ENCODE peak calls at places on chromosomes 7 and 10, in ten cellular contexts. One of them, this sample, is unnamed.

GRCh38 chr10:120131183-120131582 is 238.7 kb downstream of the SEC23IP start:
- DNase-seq in WERI-Rb-1: no peak
- DNase-seq in adipocyte: peak
- DNase-seq in iPS DF 19.7: peak
- DNase-seq in neural crest cell: peak
- DNase-seq in transverse colon: no peak
- DNase-seq in SW480: peak
- DNase-seq in GDM1: no peak
- DNase-seq in fibroblast of pulmonary artery: peak
- DNase-seq in GM23248: peak
- DNase-seq in this sample: no peak

GRCh38 chr7:66198461-66198860 is 6.7 kb upstream of the TPST1 start:
- DNase-seq in WERI-Rb-1: no peak
- DNase-seq in adipocyte: no peak
- DNase-seq in iPS DF 19.7: no peak
- DNase-seq in neural crest cell: no peak
- DNase-seq in transverse colon: no peak
- DNase-seq in SW480: no peak
- DNase-seq in GDM1: no peak
- DNase-seq in fibroblast of pulmonary artery: no peak
- DNase-seq in GM23248: no peak
- DNase-seq in this sample: no peak

GRCh38 chr7:158076215-158076614 is 511.4 kb downstream of the PTPRN2 start:
- DNase-seq in WERI-Rb-1: no peak
- DNase-seq in adipocyte: no peak
- DNase-seq in iPS DF 19.7: no peak
- DNase-seq in neural crest cell: no peak
- DNase-seq in transverse colon: no peak
- DNase-seq in SW480: no peak
- DNase-seq in GDM1: no peak
- DNase-seq in fibroblast of pulmonary artery: no peak
- DNase-seq in GM23248: no peak
- DNase-seq in this sample: no peak

GRCh38 chr10:117004627-117005453 is at the start of gene SHTN1:
- DNase-seq in WERI-Rb-1: peak
- DNase-seq in adipocyte: peak
- DNase-seq in iPS DF 19.7: no peak
- DNase-seq in neural crest cell: peak
- DNase-seq in transverse colon: peak
- DNase-seq in SW480: peak
- DNase-seq in GDM1: no peak
- DNase-seq in fibroblast of pulmonary artery: peak
- DNase-seq in GM23248: peak
- DNase-seq in this sample: peak

GRCh38 chr10:79239275-79239779 is 107.9 kb upstream of the PPIF start:
- DNase-seq in WERI-Rb-1: no peak
- DNase-seq in adipocyte: peak
- DNase-seq in iPS DF 19.7: no peak
- DNase-seq in neural crest cell: peak
- DNase-seq in transverse colon: no peak
- DNase-seq in SW480: no peak
- DNase-seq in GDM1: no peak
- DNase-seq in fibroblast of pulmonary artery: no peak
- DNase-seq in GM23248: peak
- DNase-seq in this sample: no peak

GRCh38 chr10:122301055-122301810 is 30.1 kb downstream of the BTBD16 start:
- DNase-seq in WERI-Rb-1: no peak
- DNase-seq in adipocyte: peak
- DNase-seq in iPS DF 19.7: no peak
- DNase-seq in neural crest cell: no peak
- DNase-seq in transverse colon: no peak
- DNase-seq in SW480: peak
- DNase-seq in GDM1: no peak
- DNase-seq in fibroblast of pulmonary artery: peak
- DNase-seq in GM23248: peak
- DNase-seq in this sample: no peak

GRCh38 chr10:24303522-24304310 is 94.8 kb downstream of the KIAA1217 start:
- DNase-seq in WERI-Rb-1: no peak
- DNase-seq in adipocyte: no peak
- DNase-seq in iPS DF 19.7: no peak
- DNase-seq in neural crest cell: no peak
- DNase-seq in transverse colon: no peak
- DNase-seq in SW480: no peak
- DNase-seq in GDM1: no peak
- DNase-seq in fibroblast of pulmonary artery: no peak
- DNase-seq in GM23248: peak
- DNase-seq in this sample: no peak

GRCh38 chr7:121547341-121548092 is 151.4 kb upstream of the FAM3C start:
- DNase-seq in WERI-Rb-1: no peak
- DNase-seq in adipocyte: peak
- DNase-seq in iPS DF 19.7: no peak
- DNase-seq in neural crest cell: no peak
- DNase-seq in transverse colon: no peak
- DNase-seq in SW480: peak
- DNase-seq in GDM1: peak
- DNase-seq in fibroblast of pulmonary artery: peak
- DNase-seq in GM23248: peak
- DNase-seq in this sample: no peak

GRCh38 chr7:28840515-28841125 is 117.5 kb downstream of the TRIL start:
- DNase-seq in WERI-Rb-1: no peak
- DNase-seq in adipocyte: peak
- DNase-seq in iPS DF 19.7: no peak
- DNase-seq in neural crest cell: no peak
- DNase-seq in transverse colon: no peak
- DNase-seq in SW480: peak
- DNase-seq in GDM1: no peak
- DNase-seq in fibroblast of pulmonary artery: peak
- DNase-seq in GM23248: peak
- DNase-seq in this sample: no peak

GRCh38 chr10:51425431-51425830 is 274.0 kb downstream of the CSTF2T start:
- DNase-seq in WERI-Rb-1: no peak
- DNase-seq in adipocyte: peak
- DNase-seq in iPS DF 19.7: no peak
- DNase-seq in neural crest cell: no peak
- DNase-seq in transverse colon: no peak
- DNase-seq in SW480: no peak
- DNase-seq in GDM1: no peak
- DNase-seq in fibroblast of pulmonary artery: peak
- DNase-seq in GM23248: peak
- DNase-seq in this sample: no peak

GRCh38 chr10:122336332-122336731 is 38.2 kb upstream of the PLEKHA1 start:
- DNase-seq in WERI-Rb-1: no peak
- DNase-seq in adipocyte: no peak
- DNase-seq in iPS DF 19.7: no peak
- DNase-seq in neural crest cell: no peak
- DNase-seq in transverse colon: no peak
- DNase-seq in SW480: peak
- DNase-seq in GDM1: no peak
- DNase-seq in fibroblast of pulmonary artery: no peak
- DNase-seq in GM23248: no peak
- DNase-seq in this sample: no peak

GRCh38 chr7:10973942-10974716 is 457 bp downstream of the PHF14 start:
- DNase-seq in WERI-Rb-1: peak
- DNase-seq in adipocyte: peak
- DNase-seq in iPS DF 19.7: no peak
- DNase-seq in neural crest cell: peak
- DNase-seq in transverse colon: peak
- DNase-seq in SW480: peak
- DNase-seq in GDM1: peak
- DNase-seq in fibroblast of pulmonary artery: peak
- DNase-seq in GM23248: peak
- DNase-seq in this sample: no peak

GRCh38 chr10:88898727-88899126 is 18.7 kb downstream of the STAMBPL1 start:
- DNase-seq in WERI-Rb-1: no peak
- DNase-seq in adipocyte: no peak
- DNase-seq in iPS DF 19.7: no peak
- DNase-seq in neural crest cell: no peak
- DNase-seq in transverse colon: no peak
- DNase-seq in SW480: no peak
- DNase-seq in GDM1: no peak
- DNase-seq in fibroblast of pulmonary artery: no peak
- DNase-seq in GM23248: no peak
- DNase-seq in this sample: no peak

GRCh38 chr10:21161090-21161625 is 264.0 kb upstream of the NEBL start:
- DNase-seq in WERI-Rb-1: no peak
- DNase-seq in adipocyte: no peak
- DNase-seq in iPS DF 19.7: no peak
- DNase-seq in neural crest cell: no peak
- DNase-seq in transverse colon: no peak
- DNase-seq in SW480: no peak
- DNase-seq in GDM1: no peak
- DNase-seq in fibroblast of pulmonary artery: no peak
- DNase-seq in GM23248: no peak
- DNase-seq in this sample: no peak

GRCh38 chr7:1990001-1990670 is 242.6 kb downstream of the MAD1L1 start:
- DNase-seq in WERI-Rb-1: no peak
- DNase-seq in adipocyte: no peak
- DNase-seq in iPS DF 19.7: no peak
- DNase-seq in neural crest cell: no peak
- DNase-seq in transverse colon: no peak
- DNase-seq in SW480: no peak
- DNase-seq in GDM1: no peak
- DNase-seq in fibroblast of pulmonary artery: no peak
- DNase-seq in GM23248: no peak
- DNase-seq in this sample: no peak

GRCh38 chr7:158606111-158606510 is 18.5 kb upstream of the PTPRN2 start:
- DNase-seq in WERI-Rb-1: no peak
- DNase-seq in adipocyte: peak
- DNase-seq in iPS DF 19.7: no peak
- DNase-seq in neural crest cell: no peak
- DNase-seq in transverse colon: no peak
- DNase-seq in SW480: no peak
- DNase-seq in GDM1: no peak
- DNase-seq in fibroblast of pulmonary artery: peak
- DNase-seq in GM23248: no peak
- DNase-seq in this sample: no peak

GRCh38 chr7:100585511-100586265 is at the start of gene LRCH4:
- DNase-seq in WERI-Rb-1: peak
- DNase-seq in adipocyte: peak
- DNase-seq in iPS DF 19.7: no peak
- DNase-seq in neural crest cell: no peak
- DNase-seq in transverse colon: peak
- DNase-seq in SW480: peak
- DNase-seq in GDM1: no peak
- DNase-seq in fibroblast of pulmonary artery: no peak
- DNase-seq in GM23248: peak
- DNase-seq in this sample: peak

GRCh38 chr10:69346776-69347175 is 68.5 kb downstream of the HK1 start:
- DNase-seq in WERI-Rb-1: no peak
- DNase-seq in adipocyte: no peak
- DNase-seq in iPS DF 19.7: no peak
- DNase-seq in neural crest cell: no peak
- DNase-seq in transverse colon: no peak
- DNase-seq in SW480: no peak
- DNase-seq in GDM1: no peak
- DNase-seq in fibroblast of pulmonary artery: no peak
- DNase-seq in GM23248: no peak
- DNase-seq in this sample: no peak

GRCh38 chr7:7208524-7208923 is 26.2 kb downstream of the C1GALT1 start:
- DNase-seq in WERI-Rb-1: no peak
- DNase-seq in adipocyte: no peak
- DNase-seq in iPS DF 19.7: no peak
- DNase-seq in neural crest cell: no peak
- DNase-seq in transverse colon: no peak
- DNase-seq in SW480: no peak
- DNase-seq in GDM1: no peak
- DNase-seq in fibroblast of pulmonary artery: no peak
- DNase-seq in GM23248: no peak
- DNase-seq in this sample: no peak

GRCh38 chr10:20536381-20536780 is 360.7 kb downstream of the NEBL start:
- DNase-seq in WERI-Rb-1: no peak
- DNase-seq in adipocyte: no peak
- DNase-seq in iPS DF 19.7: no peak
- DNase-seq in neural crest cell: no peak
- DNase-seq in transverse colon: no peak
- DNase-seq in SW480: no peak
- DNase-seq in GDM1: no peak
- DNase-seq in fibroblast of pulmonary artery: no peak
- DNase-seq in GM23248: no peak
- DNase-seq in this sample: no peak

GRCh38 chr10:97683556-97684357 is 3.3 kb downstream of the AVPI1 start:
- DNase-seq in WERI-Rb-1: no peak
- DNase-seq in adipocyte: peak
- DNase-seq in iPS DF 19.7: no peak
- DNase-seq in neural crest cell: no peak
- DNase-seq in transverse colon: peak
- DNase-seq in SW480: no peak
- DNase-seq in GDM1: no peak
- DNase-seq in fibroblast of pulmonary artery: peak
- DNase-seq in GM23248: peak
- DNase-seq in this sample: no peak

GRCh38 chr7:73891178-73891885 is 30.4 kb downstream of the TMEM270 start:
- DNase-seq in WERI-Rb-1: no peak
- DNase-seq in adipocyte: no peak
- DNase-seq in iPS DF 19.7: no peak
- DNase-seq in neural crest cell: no peak
- DNase-seq in transverse colon: no peak
- DNase-seq in SW480: no peak
- DNase-seq in GDM1: no peak
- DNase-seq in fibroblast of pulmonary artery: no peak
- DNase-seq in GM23248: peak
- DNase-seq in this sample: no peak

GRCh38 chr10:132364594-132364970 is 32.4 kb upstream of the PWWP2B start:
- DNase-seq in WERI-Rb-1: no peak
- DNase-seq in adipocyte: no peak
- DNase-seq in iPS DF 19.7: no peak
- DNase-seq in neural crest cell: no peak
- DNase-seq in transverse colon: no peak
- DNase-seq in SW480: no peak
- DNase-seq in GDM1: no peak
- DNase-seq in fibroblast of pulmonary artery: no peak
- DNase-seq in GM23248: peak
- DNase-seq in this sample: no peak

GRCh38 chr10:13505040-13505680 is 23.7 kb downstream of the BEND7 start:
- DNase-seq in WERI-Rb-1: no peak
- DNase-seq in adipocyte: no peak
- DNase-seq in iPS DF 19.7: no peak
- DNase-seq in neural crest cell: no peak
- DNase-seq in transverse colon: no peak
- DNase-seq in SW480: no peak
- DNase-seq in GDM1: no peak
- DNase-seq in fibroblast of pulmonary artery: no peak
- DNase-seq in GM23248: no peak
- DNase-seq in this sample: no peak

GRCh38 chr10:78059916-78060315 is 26.3 kb downstream of the RPS24 start:
- DNase-seq in WERI-Rb-1: peak
- DNase-seq in adipocyte: no peak
- DNase-seq in iPS DF 19.7: no peak
- DNase-seq in neural crest cell: no peak
- DNase-seq in transverse colon: no peak
- DNase-seq in SW480: no peak
- DNase-seq in GDM1: no peak
- DNase-seq in fibroblast of pulmonary artery: no peak
- DNase-seq in GM23248: no peak
- DNase-seq in this sample: no peak

GRCh38 chr7:140702774-140703173 is 6.3 kb downstream of the NDUFB2 start:
- DNase-seq in WERI-Rb-1: no peak
- DNase-seq in adipocyte: no peak
- DNase-seq in iPS DF 19.7: no peak
- DNase-seq in neural crest cell: no peak
- DNase-seq in transverse colon: no peak
- DNase-seq in SW480: no peak
- DNase-seq in GDM1: no peak
- DNase-seq in fibroblast of pulmonary artery: no peak
- DNase-seq in GM23248: no peak
- DNase-seq in this sample: no peak

GRCh38 chr7:151438864-151439601 is 908 bp downstream of the CRYGN start:
- DNase-seq in WERI-Rb-1: no peak
- DNase-seq in adipocyte: no peak
- DNase-seq in iPS DF 19.7: no peak
- DNase-seq in neural crest cell: no peak
- DNase-seq in transverse colon: no peak
- DNase-seq in SW480: no peak
- DNase-seq in GDM1: no peak
- DNase-seq in fibroblast of pulmonary artery: no peak
- DNase-seq in GM23248: no peak
- DNase-seq in this sample: no peak

GRCh38 chr7:45695249-45695995 is 121.3 kb downstream of the ADCY1 start:
- DNase-seq in WERI-Rb-1: no peak
- DNase-seq in adipocyte: no peak
- DNase-seq in iPS DF 19.7: no peak
- DNase-seq in neural crest cell: no peak
- DNase-seq in transverse colon: no peak
- DNase-seq in SW480: no peak
- DNase-seq in GDM1: no peak
- DNase-seq in fibroblast of pulmonary artery: no peak
- DNase-seq in GM23248: no peak
- DNase-seq in this sample: no peak